ENCODE peak calls at places on chromosomes 2 and 18, in four cellular contexts. One of them, this sample, is unnamed.

GRCh38 chr18:36783792-36784191 is 45.0 kb downstream of the TPGS2 start:
- DNase-seq in NCI-H2081: no peak
- DNase-seq in hypothalamus: no peak
- DNase-seq in NCI-H460: no peak
- DNase-seq in this sample: no peak

GRCh38 chr18:28007841-28008240 is 169.1 kb downstream of the CDH2 start:
- DNase-seq in NCI-H2081: no peak
- DNase-seq in hypothalamus: no peak
- DNase-seq in NCI-H460: no peak
- DNase-seq in this sample: no peak

GRCh38 chr2:133477614-133477990 is 90.7 kb downstream of the NCKAP5 start:
- DNase-seq in NCI-H2081: no peak
- DNase-seq in hypothalamus: no peak
- DNase-seq in NCI-H460: no peak
- DNase-seq in this sample: no peak

GRCh38 chr2:150339282-150339681 is 148.2 kb downstream of the RND3 start:
- DNase-seq in NCI-H2081: no peak
- DNase-seq in hypothalamus: no peak
- DNase-seq in NCI-H460: no peak
- DNase-seq in this sample: no peak

GRCh38 chr2:1609706-1610485 is 134.4 kb downstream of the PXDN start:
- DNase-seq in NCI-H2081: no peak
- DNase-seq in hypothalamus: no peak
- DNase-seq in NCI-H460: no peak
- DNase-seq in this sample: no peak

GRCh38 chr2:178401994-178402437 is 49.0 kb downstream of the PRKRA start:
- DNase-seq in NCI-H2081: no peak
- DNase-seq in hypothalamus: no peak
- DNase-seq in NCI-H460: no peak
- DNase-seq in this sample: no peak

GRCh38 chr2:206160807-206161179 is 1.1 kb downstream of the EEF1B2 start:
- DNase-seq in NCI-H2081: no peak
- DNase-seq in hypothalamus: no peak
- DNase-seq in NCI-H460: no peak
- DNase-seq in this sample: no peak

GRCh38 chr2:170829016-170829415 is 12.3 kb downstream of the GAD1 start:
- DNase-seq in NCI-H2081: no peak
- DNase-seq in hypothalamus: no peak
- DNase-seq in NCI-H460: no peak
- DNase-seq in this sample: no peak

GRCh38 chr2:33015421-33016142 is 68.8 kb downstream of the LTBP1 start:
- DNase-seq in NCI-H2081: no peak
- DNase-seq in hypothalamus: no peak
- DNase-seq in NCI-H460: peak; percentile 64
- DNase-seq in this sample: peak; percentile 79

GRCh38 chr2:37100054-37100453 is 15.7 kb downstream of the GPATCH11 start:
- DNase-seq in NCI-H2081: no peak
- DNase-seq in hypothalamus: no peak
- DNase-seq in NCI-H460: no peak
- DNase-seq in this sample: no peak

GRCh38 chr2:64000630-64001381 is 18.4 kb downstream of the VPS54 start:
- DNase-seq in NCI-H2081: no peak
- DNase-seq in hypothalamus: no peak
- DNase-seq in NCI-H460: no peak
- DNase-seq in this sample: no peak

GRCh38 chr18:6239716-6240115 is 175.0 kb downstream of the L3MBTL4 start:
- DNase-seq in NCI-H2081: no peak
- DNase-seq in hypothalamus: no peak
- DNase-seq in NCI-H460: no peak
- DNase-seq in this sample: no peak

This sample was measured in fibroblast of villous mesenchyme.